ENCODE peak calls at places on chromosomes 2 and 18, in eight cellular contexts. One of them, this sample, is unnamed.

GRCh38 chr2:10469955-10470568 is 21.9 kb upstream of the ODC1 start:
- DNase-seq in endodermal cell: peak; percentile 45
- DNase-seq in heart right ventricle: no peak
- DNase-seq in CD8-positive, alpha-beta T cell: no peak
- DNase-seq in mucosa of descending colon: no peak
- DNase-seq in K562: no peak
- DNase-seq in fibroblast of lung: no peak
- DNase-seq in thoracic aorta: no peak
- DNase-seq in this sample: no peak

GRCh38 chr2:169798718-169799495 is at the start of gene SSB:
- DNase-seq in endodermal cell: peak; percentile 97
- DNase-seq in heart right ventricle: peak; percentile 96
- DNase-seq in CD8-positive, alpha-beta T cell: peak; percentile 94
- DNase-seq in mucosa of descending colon: peak; percentile 93
- DNase-seq in K562: peak; percentile 100
- DNase-seq in fibroblast of lung: peak; percentile 94
- DNase-seq in thoracic aorta: peak; percentile 62
- DNase-seq in this sample: peak; percentile 92

GRCh38 chr2:34949316-34949715 is 1350.2 kb upstream of the FAM98A start:
- DNase-seq in endodermal cell: no peak
- DNase-seq in heart right ventricle: no peak
- DNase-seq in CD8-positive, alpha-beta T cell: no peak
- DNase-seq in mucosa of descending colon: no peak
- DNase-seq in K562: no peak
- DNase-seq in fibroblast of lung: no peak
- DNase-seq in thoracic aorta: no peak
- DNase-seq in this sample: no peak

GRCh38 chr2:12606472-12607000 is 110.2 kb upstream of the TRIB2 start:
- DNase-seq in endodermal cell: no peak
- DNase-seq in heart right ventricle: no peak
- DNase-seq in CD8-positive, alpha-beta T cell: no peak
- DNase-seq in mucosa of descending colon: no peak
- DNase-seq in K562: no peak
- DNase-seq in fibroblast of lung: peak; percentile 67
- DNase-seq in thoracic aorta: no peak
- DNase-seq in this sample: no peak

GRCh38 chr2:86211033-86211795 is 12.0 kb downstream of the MRPL35 start:
- DNase-seq in endodermal cell: no peak
- DNase-seq in heart right ventricle: no peak
- DNase-seq in CD8-positive, alpha-beta T cell: no peak
- DNase-seq in mucosa of descending colon: no peak
- DNase-seq in K562: no peak
- DNase-seq in fibroblast of lung: no peak
- DNase-seq in thoracic aorta: no peak
- DNase-seq in this sample: no peak

GRCh38 chr2:48227617-48228344 is 302.2 kb upstream of the STON1 start:
- DNase-seq in endodermal cell: no peak
- DNase-seq in heart right ventricle: no peak
- DNase-seq in CD8-positive, alpha-beta T cell: no peak
- DNase-seq in mucosa of descending colon: no peak
- DNase-seq in K562: no peak
- DNase-seq in fibroblast of lung: no peak
- DNase-seq in thoracic aorta: no peak
- DNase-seq in this sample: no peak

GRCh38 chr2:231531408-231532188 is 1.4 kb upstream of the NMUR1 start:
- DNase-seq in endodermal cell: no peak
- DNase-seq in heart right ventricle: no peak
- DNase-seq in CD8-positive, alpha-beta T cell: no peak
- DNase-seq in mucosa of descending colon: no peak
- DNase-seq in K562: no peak
- DNase-seq in fibroblast of lung: peak; percentile 8
- DNase-seq in thoracic aorta: no peak
- DNase-seq in this sample: no peak

GRCh38 chr18:79374408-79375171 is 21.1 kb upstream of the NFATC1 start:
- DNase-seq in endodermal cell: no peak
- DNase-seq in heart right ventricle: no peak
- DNase-seq in CD8-positive, alpha-beta T cell: no peak
- DNase-seq in mucosa of descending colon: no peak
- DNase-seq in K562: no peak
- DNase-seq in fibroblast of lung: no peak
- DNase-seq in thoracic aorta: no peak
- DNase-seq in this sample: no peak

GRCh38 chr2:118123561-118124232 is 35.4 kb downstream of the INSIG2 start:
- DNase-seq in endodermal cell: no peak
- DNase-seq in heart right ventricle: no peak
- DNase-seq in CD8-positive, alpha-beta T cell: no peak
- DNase-seq in mucosa of descending colon: no peak
- DNase-seq in K562: no peak
- DNase-seq in fibroblast of lung: peak; percentile 90
- DNase-seq in thoracic aorta: no peak
- DNase-seq in this sample: peak; percentile 19

GRCh38 chr2:126644630-126645191 is 11.2 kb upstream of the GYPC start:
- DNase-seq in endodermal cell: peak; percentile 11
- DNase-seq in heart right ventricle: no peak
- DNase-seq in CD8-positive, alpha-beta T cell: no peak
- DNase-seq in mucosa of descending colon: no peak
- DNase-seq in K562: peak; percentile 45
- DNase-seq in fibroblast of lung: no peak
- DNase-seq in thoracic aorta: no peak
- DNase-seq in this sample: no peak

GRCh38 chr2:181944164-181944913 is 41.3 kb upstream of the PPP1R1C start:
- DNase-seq in endodermal cell: no peak
- DNase-seq in heart right ventricle: no peak
- DNase-seq in CD8-positive, alpha-beta T cell: no peak
- DNase-seq in mucosa of descending colon: no peak
- DNase-seq in K562: no peak
- DNase-seq in fibroblast of lung: no peak
- DNase-seq in thoracic aorta: no peak
- DNase-seq in this sample: no peak

GRCh38 chr2:172710584-172711024 is 25.0 kb upstream of the RAPGEF4 start:
- DNase-seq in endodermal cell: peak; percentile 75
- DNase-seq in heart right ventricle: no peak
- DNase-seq in CD8-positive, alpha-beta T cell: peak; percentile 37
- DNase-seq in mucosa of descending colon: peak; percentile 69
- DNase-seq in K562: peak; percentile 14
- DNase-seq in fibroblast of lung: peak; percentile 89
- DNase-seq in thoracic aorta: no peak
- DNase-seq in this sample: no peak

GRCh38 chr2:181465686-181466375 is 8.6 kb downstream of the ITGA4 start:
- DNase-seq in endodermal cell: no peak
- DNase-seq in heart right ventricle: no peak
- DNase-seq in CD8-positive, alpha-beta T cell: no peak
- DNase-seq in mucosa of descending colon: no peak
- DNase-seq in K562: no peak
- DNase-seq in fibroblast of lung: peak; percentile 71
- DNase-seq in thoracic aorta: no peak
- DNase-seq in this sample: no peak

GRCh38 chr2:101473581-101473910 is 1.4 kb downstream of the RFX8 start:
- DNase-seq in endodermal cell: no peak
- DNase-seq in heart right ventricle: no peak
- DNase-seq in CD8-positive, alpha-beta T cell: no peak
- DNase-seq in mucosa of descending colon: no peak
- DNase-seq in K562: no peak
- DNase-seq in fibroblast of lung: no peak
- DNase-seq in thoracic aorta: no peak
- DNase-seq in this sample: no peak

GRCh38 chr18:32040936-32041335 is 22.3 kb downstream of the RNF125 start:
- DNase-seq in endodermal cell: no peak
- DNase-seq in heart right ventricle: no peak
- DNase-seq in CD8-positive, alpha-beta T cell: peak; percentile 48
- DNase-seq in mucosa of descending colon: peak; percentile 31
- DNase-seq in K562: no peak
- DNase-seq in fibroblast of lung: no peak
- DNase-seq in thoracic aorta: no peak
- DNase-seq in this sample: no peak

GRCh38 chr2:129911363-129912065 is 68.0 kb upstream of the RAB6C start:
- DNase-seq in endodermal cell: peak; percentile 20
- DNase-seq in heart right ventricle: no peak
- DNase-seq in CD8-positive, alpha-beta T cell: no peak
- DNase-seq in mucosa of descending colon: no peak
- DNase-seq in K562: no peak
- DNase-seq in fibroblast of lung: no peak
- DNase-seq in thoracic aorta: no peak
- DNase-seq in this sample: no peak

GRCh38 chr2:169363570-169364150 is 1.3 kb upstream of the LRP2 start:
- DNase-seq in endodermal cell: peak; percentile 77
- DNase-seq in heart right ventricle: no peak
- DNase-seq in CD8-positive, alpha-beta T cell: peak; percentile 42
- DNase-seq in mucosa of descending colon: peak; percentile 15
- DNase-seq in K562: peak; percentile 27
- DNase-seq in fibroblast of lung: no peak
- DNase-seq in thoracic aorta: no peak
- DNase-seq in this sample: peak; percentile 49

DNA sequence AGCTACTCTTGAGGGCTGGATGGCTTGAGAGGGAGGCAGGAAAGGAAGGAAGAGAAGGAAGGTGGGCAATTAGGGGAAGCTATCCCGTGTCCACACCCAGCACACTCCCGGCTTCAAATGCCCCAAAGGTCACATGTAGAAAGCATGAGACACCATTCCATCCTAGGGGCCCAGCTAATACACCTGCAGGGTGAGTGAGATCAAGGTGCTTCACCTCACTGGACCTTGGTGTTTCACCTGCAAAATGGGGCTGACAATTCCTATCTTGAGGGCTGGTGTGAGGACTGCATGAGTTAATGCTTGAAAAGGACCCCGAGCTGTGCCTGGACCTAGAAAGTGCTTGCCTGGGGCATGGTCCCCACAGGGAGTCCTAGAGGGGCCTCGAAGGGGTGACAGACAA is 50.8 kb upstream of the SMAD7 start:
- DNase-seq in endodermal cell: no peak
- DNase-seq in heart right ventricle: no peak
- DNase-seq in CD8-positive, alpha-beta T cell: no peak
- DNase-seq in mucosa of descending colon: no peak
- DNase-seq in K562: no peak
- DNase-seq in fibroblast of lung: no peak
- DNase-seq in thoracic aorta: no peak
- DNase-seq in this sample: no peak
- TF ChIP-seq CTCF in endodermal cell: no peak
- TF ChIP-seq CTCF in heart right ventricle: no peak
- TF ChIP-seq CTCF in CD8-positive, alpha-beta T cell: no peak
- TF ChIP-seq CTCF in mucosa of descending colon: no peak
- TF ChIP-seq CTCF in K562: no peak
- TF ChIP-seq CTCF in fibroblast of lung: no peak
- TF ChIP-seq CTCF in thoracic aorta: no peak
- TF ChIP-seq CTCF in this sample: no peak

DNA sequence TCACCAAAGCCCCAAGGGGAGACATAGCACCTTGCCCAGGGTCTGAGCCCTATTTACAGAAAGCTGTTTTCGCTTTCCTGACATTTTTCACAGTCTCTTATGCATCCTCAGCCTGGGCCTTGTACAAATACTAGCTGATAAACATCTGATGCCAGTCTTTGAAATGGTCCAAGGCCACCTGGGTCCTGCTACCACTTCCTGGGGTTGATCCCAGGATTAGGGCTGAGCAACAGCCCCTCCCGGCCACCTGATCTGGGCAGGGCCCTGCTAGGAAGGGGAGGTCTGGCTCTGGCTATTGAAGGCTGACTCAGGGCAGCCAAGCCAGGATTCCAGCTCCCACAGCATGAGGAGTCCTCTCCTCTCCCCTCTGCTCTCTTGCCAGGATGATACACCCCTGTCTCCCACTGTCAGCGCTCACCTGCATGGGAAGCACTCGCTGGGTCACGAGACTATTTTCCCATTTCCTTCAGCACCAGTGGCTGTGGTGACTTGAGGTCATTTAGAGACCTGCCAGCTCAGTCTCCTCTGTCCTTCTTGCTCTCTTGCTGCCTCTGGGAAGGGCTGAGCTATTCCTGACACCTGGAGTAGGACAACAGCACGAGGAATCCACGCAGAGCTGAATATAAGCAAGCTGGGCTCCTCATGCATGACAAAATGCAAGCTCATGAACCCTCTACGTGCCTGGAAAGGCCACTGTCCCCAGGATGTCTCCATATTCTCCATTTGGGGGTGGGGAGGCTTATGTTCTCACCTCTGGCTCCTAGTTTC is 53.0 kb upstream of the LGALSL start:
- DNase-seq in endodermal cell: peak; percentile 74
- DNase-seq in heart right ventricle: no peak
- DNase-seq in CD8-positive, alpha-beta T cell: no peak
- DNase-seq in mucosa of descending colon: peak; percentile 43
- DNase-seq in K562: no peak
- DNase-seq in fibroblast of lung: no peak
- DNase-seq in thoracic aorta: no peak
- DNase-seq in this sample: no peak
- H3K4me1 ChIP-seq in endodermal cell: peaks cover 31% of the 10 kb centered on the region
- H3K4me1 ChIP-seq in heart right ventricle: peaks cover 37% of the 10 kb centered on the region
- H3K4me1 ChIP-seq in CD8-positive, alpha-beta T cell: no peaks in the 10 kb centered on the region
- H3K4me1 ChIP-seq in mucosa of descending colon: peaks cover 57% of the 10 kb centered on the region
- H3K4me1 ChIP-seq in K562: no peaks in the 10 kb centered on the region
- H3K4me1 ChIP-seq in fibroblast of lung: peaks cover 17% of the 10 kb centered on the region
- H3K4me1 ChIP-seq in thoracic aorta: peaks cover 22% of the 10 kb centered on the region
- H3K4me1 ChIP-seq in this sample: peaks cover 55% of the 10 kb centered on the region

GRCh38 chr2:98486374-98486981 is 41.8 kb downstream of the INPP4A start:
- DNase-seq in endodermal cell: no peak
- DNase-seq in heart right ventricle: no peak
- DNase-seq in CD8-positive, alpha-beta T cell: no peak
- DNase-seq in mucosa of descending colon: no peak
- DNase-seq in K562: no peak
- DNase-seq in fibroblast of lung: no peak
- DNase-seq in thoracic aorta: no peak
- DNase-seq in this sample: no peak

GRCh38 chr2:98489971-98490962 is 45.6 kb downstream of the INPP4A start:
- DNase-seq in endodermal cell: no peak
- DNase-seq in heart right ventricle: no peak
- DNase-seq in CD8-positive, alpha-beta T cell: no peak
- DNase-seq in mucosa of descending colon: no peak
- DNase-seq in K562: no peak
- DNase-seq in fibroblast of lung: no peak
- DNase-seq in thoracic aorta: no peak
- DNase-seq in this sample: no peak

GRCh38 chr2:98487806-98488189 is 43.1 kb downstream of the INPP4A start:
- DNase-seq in endodermal cell: no peak
- DNase-seq in heart right ventricle: no peak
- DNase-seq in CD8-positive, alpha-beta T cell: peak; percentile 64
- DNase-seq in mucosa of descending colon: peak; percentile 80
- DNase-seq in K562: peak; percentile 53
- DNase-seq in fibroblast of lung: no peak
- DNase-seq in thoracic aorta: no peak
- DNase-seq in this sample: no peak

GRCh38 chr2:98487101-98487805 is 42.6 kb downstream of the INPP4A start:
- DNase-seq in endodermal cell: no peak
- DNase-seq in heart right ventricle: no peak
- DNase-seq in CD8-positive, alpha-beta T cell: no peak
- DNase-seq in mucosa of descending colon: no peak
- DNase-seq in K562: no peak
- DNase-seq in fibroblast of lung: no peak
- DNase-seq in thoracic aorta: no peak
- DNase-seq in this sample: no peak

GRCh38 chr2:98488252-98488651 is 43.6 kb downstream of the INPP4A start:
- DNase-seq in endodermal cell: no peak
- DNase-seq in heart right ventricle: no peak
- DNase-seq in CD8-positive, alpha-beta T cell: no peak
- DNase-seq in mucosa of descending colon: no peak
- DNase-seq in K562: no peak
- DNase-seq in fibroblast of lung: no peak
- DNase-seq in thoracic aorta: no peak
- DNase-seq in this sample: no peak
- TF ChIP-seq CTCF in endodermal cell: no peak
- TF ChIP-seq CTCF in heart right ventricle: no peak
- TF ChIP-seq CTCF in CD8-positive, alpha-beta T cell: peak; percentile 20
- TF ChIP-seq CTCF in mucosa of descending colon: no peak
- TF ChIP-seq CTCF in K562: no peak
- TF ChIP-seq CTCF in fibroblast of lung: no peak
- TF ChIP-seq CTCF in thoracic aorta: no peak
- TF ChIP-seq CTCF in this sample: no peak

GRCh38 chr2:24638568-24638967 is 147.5 kb downstream of the NCOA1 start:
- DNase-seq in endodermal cell: no peak
- DNase-seq in heart right ventricle: no peak
- DNase-seq in CD8-positive, alpha-beta T cell: no peak
- DNase-seq in mucosa of descending colon: no peak
- DNase-seq in K562: no peak
- DNase-seq in fibroblast of lung: no peak
- DNase-seq in thoracic aorta: no peak
- DNase-seq in this sample: no peak
- H3K4me1 ChIP-seq in endodermal cell: no peaks in the 10 kb centered on the region
- H3K4me1 ChIP-seq in heart right ventricle: no peaks in the 10 kb centered on the region
- H3K4me1 ChIP-seq in CD8-positive, alpha-beta T cell: no peaks in the 10 kb centered on the region
- H3K4me1 ChIP-seq in mucosa of descending colon: no peaks in the 10 kb centered on the region
- H3K4me1 ChIP-seq in K562: no peaks in the 10 kb centered on the region
- H3K4me1 ChIP-seq in fibroblast of lung: no peaks in the 10 kb centered on the region
- H3K4me1 ChIP-seq in thoracic aorta: no peaks in the 10 kb centered on the region
- H3K4me1 ChIP-seq in this sample: peaks cover 6% of the 10 kb centered on the region

This sample was measured in psoas muscle.